ENCODE peak calls at places on chromosomes 3 and 15, in nine cellular contexts. One of them, this sample, is unnamed.

GRCh38 chr3:46632792-46633191 is 20.5 kb downstream of the FAM240A start:
- DNase-seq in stimulated activated CD4-positive, alpha-beta T cell treated with anti-CD3 and anti-CD28 coated beads, Interleukin-15, amount 100 ng/mL, for 1 hour: no peak
- DNase-seq in GM12891: no peak
- DNase-seq in astrocyte of the hippocampus: no peak
- DNase-seq in Right ventricle myocardium superior: peak
- DNase-seq in cerebellum: no peak
- DNase-seq in GM12864: no peak
- DNase-seq in mesothelial cell of epicardium: no peak
- DNase-seq in HT1080: no peak
- DNase-seq in this sample: peak

GRCh38 chr15:45186771-45187577 is 792 bp downstream of the SHF start:
- DNase-seq in stimulated activated CD4-positive, alpha-beta T cell treated with anti-CD3 and anti-CD28 coated beads, Interleukin-15, amount 100 ng/mL, for 1 hour: no peak
- DNase-seq in GM12891: no peak
- DNase-seq in astrocyte of the hippocampus: peak
- DNase-seq in Right ventricle myocardium superior: no peak
- DNase-seq in cerebellum: no peak
- DNase-seq in GM12864: no peak
- DNase-seq in mesothelial cell of epicardium: no peak
- DNase-seq in HT1080: no peak
- DNase-seq in this sample: peak

GRCh38 chr3:195065864-195066185 is 205.1 kb downstream of the XXYLT1 start:
- DNase-seq in stimulated activated CD4-positive, alpha-beta T cell treated with anti-CD3 and anti-CD28 coated beads, Interleukin-15, amount 100 ng/mL, for 1 hour: no peak
- DNase-seq in GM12891: no peak
- DNase-seq in astrocyte of the hippocampus: no peak
- DNase-seq in Right ventricle myocardium superior: no peak
- DNase-seq in cerebellum: no peak
- DNase-seq in GM12864: no peak
- DNase-seq in mesothelial cell of epicardium: no peak
- DNase-seq in HT1080: no peak
- DNase-seq in this sample: no peak

GRCh38 chr3:126442099-126442848 is 33.4 kb downstream of the ZXDC start:
- DNase-seq in stimulated activated CD4-positive, alpha-beta T cell treated with anti-CD3 and anti-CD28 coated beads, Interleukin-15, amount 100 ng/mL, for 1 hour: no peak
- DNase-seq in GM12891: no peak
- DNase-seq in astrocyte of the hippocampus: no peak
- DNase-seq in Right ventricle myocardium superior: peak
- DNase-seq in cerebellum: no peak
- DNase-seq in GM12864: no peak
- DNase-seq in mesothelial cell of epicardium: peak
- DNase-seq in HT1080: no peak
- DNase-seq in this sample: no peak

GRCh38 chr3:19213608-19214220 is 65.4 kb downstream of the KCNH8 start:
- DNase-seq in stimulated activated CD4-positive, alpha-beta T cell treated with anti-CD3 and anti-CD28 coated beads, Interleukin-15, amount 100 ng/mL, for 1 hour: no peak
- DNase-seq in GM12891: no peak
- DNase-seq in astrocyte of the hippocampus: no peak
- DNase-seq in Right ventricle myocardium superior: no peak
- DNase-seq in cerebellum: no peak
- DNase-seq in GM12864: no peak
- DNase-seq in mesothelial cell of epicardium: no peak
- DNase-seq in HT1080: peak
- DNase-seq in this sample: peak

GRCh38 chr3:124768812-124769211 is 38.6 kb downstream of the UMPS start:
- DNase-seq in stimulated activated CD4-positive, alpha-beta T cell treated with anti-CD3 and anti-CD28 coated beads, Interleukin-15, amount 100 ng/mL, for 1 hour: no peak
- DNase-seq in GM12891: peak
- DNase-seq in astrocyte of the hippocampus: no peak
- DNase-seq in Right ventricle myocardium superior: no peak
- DNase-seq in cerebellum: no peak
- DNase-seq in GM12864: no peak
- DNase-seq in mesothelial cell of epicardium: no peak
- DNase-seq in HT1080: peak
- DNase-seq in this sample: peak

GRCh38 chr15:70375006-70375409 is 277.3 kb upstream of the TLE3 start:
- DNase-seq in stimulated activated CD4-positive, alpha-beta T cell treated with anti-CD3 and anti-CD28 coated beads, Interleukin-15, amount 100 ng/mL, for 1 hour: no peak
- DNase-seq in GM12891: no peak
- DNase-seq in astrocyte of the hippocampus: peak
- DNase-seq in Right ventricle myocardium superior: no peak
- DNase-seq in cerebellum: no peak
- DNase-seq in GM12864: no peak
- DNase-seq in mesothelial cell of epicardium: peak
- DNase-seq in HT1080: peak
- DNase-seq in this sample: no peak

GRCh38 chr3:35946857-35947514 is 307.7 kb downstream of the ARPP21 start:
- DNase-seq in stimulated activated CD4-positive, alpha-beta T cell treated with anti-CD3 and anti-CD28 coated beads, Interleukin-15, amount 100 ng/mL, for 1 hour: no peak
- DNase-seq in GM12891: no peak
- DNase-seq in astrocyte of the hippocampus: peak
- DNase-seq in Right ventricle myocardium superior: no peak
- DNase-seq in cerebellum: peak
- DNase-seq in GM12864: no peak
- DNase-seq in mesothelial cell of epicardium: no peak
- DNase-seq in HT1080: no peak
- DNase-seq in this sample: no peak

GRCh38 chr3:3015472-3016089 is 94.6 kb downstream of the IL5RA start:
- DNase-seq in stimulated activated CD4-positive, alpha-beta T cell treated with anti-CD3 and anti-CD28 coated beads, Interleukin-15, amount 100 ng/mL, for 1 hour: no peak
- DNase-seq in GM12891: peak
- DNase-seq in astrocyte of the hippocampus: peak
- DNase-seq in Right ventricle myocardium superior: no peak
- DNase-seq in cerebellum: peak
- DNase-seq in GM12864: peak
- DNase-seq in mesothelial cell of epicardium: no peak
- DNase-seq in HT1080: peak
- DNase-seq in this sample: peak

GRCh38 chr3:15758297-15758696 is 39.5 kb downstream of the ANKRD28 start:
- DNase-seq in stimulated activated CD4-positive, alpha-beta T cell treated with anti-CD3 and anti-CD28 coated beads, Interleukin-15, amount 100 ng/mL, for 1 hour: no peak
- DNase-seq in GM12891: no peak
- DNase-seq in astrocyte of the hippocampus: no peak
- DNase-seq in Right ventricle myocardium superior: no peak
- DNase-seq in cerebellum: no peak
- DNase-seq in GM12864: no peak
- DNase-seq in mesothelial cell of epicardium: no peak
- DNase-seq in HT1080: no peak
- DNase-seq in this sample: no peak

GRCh38 chr15:64246364-64247189 is 83.8 kb upstream of the PPIB start:
- DNase-seq in stimulated activated CD4-positive, alpha-beta T cell treated with anti-CD3 and anti-CD28 coated beads, Interleukin-15, amount 100 ng/mL, for 1 hour: no peak
- DNase-seq in GM12891: peak
- DNase-seq in astrocyte of the hippocampus: peak
- DNase-seq in Right ventricle myocardium superior: no peak
- DNase-seq in cerebellum: no peak
- DNase-seq in GM12864: peak
- DNase-seq in mesothelial cell of epicardium: no peak
- DNase-seq in HT1080: peak
- DNase-seq in this sample: peak

GRCh38 chr15:62770752-62771151 is 271.8 kb upstream of the TPM1 start:
- DNase-seq in stimulated activated CD4-positive, alpha-beta T cell treated with anti-CD3 and anti-CD28 coated beads, Interleukin-15, amount 100 ng/mL, for 1 hour: no peak
- DNase-seq in GM12891: no peak
- DNase-seq in astrocyte of the hippocampus: peak
- DNase-seq in Right ventricle myocardium superior: no peak
- DNase-seq in cerebellum: no peak
- DNase-seq in GM12864: no peak
- DNase-seq in mesothelial cell of epicardium: no peak
- DNase-seq in HT1080: peak
- DNase-seq in this sample: no peak

GRCh38 chr3:177106184-177106583 is 91.1 kb downstream of the TBL1XR1 start:
- DNase-seq in stimulated activated CD4-positive, alpha-beta T cell treated with anti-CD3 and anti-CD28 coated beads, Interleukin-15, amount 100 ng/mL, for 1 hour: no peak
- DNase-seq in GM12891: no peak
- DNase-seq in astrocyte of the hippocampus: no peak
- DNase-seq in Right ventricle myocardium superior: no peak
- DNase-seq in cerebellum: no peak
- DNase-seq in GM12864: no peak
- DNase-seq in mesothelial cell of epicardium: no peak
- DNase-seq in HT1080: no peak
- DNase-seq in this sample: no peak

GRCh38 chr15:31453558-31454318 is 127.1 kb downstream of the KLF13 start:
- DNase-seq in stimulated activated CD4-positive, alpha-beta T cell treated with anti-CD3 and anti-CD28 coated beads, Interleukin-15, amount 100 ng/mL, for 1 hour: no peak
- DNase-seq in GM12891: no peak
- DNase-seq in astrocyte of the hippocampus: no peak
- DNase-seq in Right ventricle myocardium superior: peak
- DNase-seq in cerebellum: no peak
- DNase-seq in GM12864: no peak
- DNase-seq in mesothelial cell of epicardium: no peak
- DNase-seq in HT1080: no peak
- DNase-seq in this sample: no peak

GRCh38 chr3:156723182-156723619 is 48.8 kb downstream of the TIPARP start:
- DNase-seq in stimulated activated CD4-positive, alpha-beta T cell treated with anti-CD3 and anti-CD28 coated beads, Interleukin-15, amount 100 ng/mL, for 1 hour: no peak
- DNase-seq in GM12891: no peak
- DNase-seq in astrocyte of the hippocampus: no peak
- DNase-seq in Right ventricle myocardium superior: no peak
- DNase-seq in cerebellum: no peak
- DNase-seq in GM12864: peak
- DNase-seq in mesothelial cell of epicardium: no peak
- DNase-seq in HT1080: peak
- DNase-seq in this sample: no peak

GRCh38 chr15:48040166-48040817 is 80.5 kb upstream of the SLC24A5 start:
- DNase-seq in stimulated activated CD4-positive, alpha-beta T cell treated with anti-CD3 and anti-CD28 coated beads, Interleukin-15, amount 100 ng/mL, for 1 hour: no peak
- DNase-seq in GM12891: no peak
- DNase-seq in astrocyte of the hippocampus: peak
- DNase-seq in Right ventricle myocardium superior: no peak
- DNase-seq in cerebellum: no peak
- DNase-seq in GM12864: no peak
- DNase-seq in mesothelial cell of epicardium: no peak
- DNase-seq in HT1080: peak
- DNase-seq in this sample: no peak

GRCh38 chr3:29889230-29889629 is 608.4 kb downstream of the RBMS3 start:
- DNase-seq in stimulated activated CD4-positive, alpha-beta T cell treated with anti-CD3 and anti-CD28 coated beads, Interleukin-15, amount 100 ng/mL, for 1 hour: no peak
- DNase-seq in GM12891: no peak
- DNase-seq in astrocyte of the hippocampus: no peak
- DNase-seq in Right ventricle myocardium superior: no peak
- DNase-seq in cerebellum: no peak
- DNase-seq in GM12864: no peak
- DNase-seq in mesothelial cell of epicardium: no peak
- DNase-seq in HT1080: no peak
- DNase-seq in this sample: no peak

GRCh38 chr15:90760661-90761232 is 43.6 kb downstream of the BLM start:
- DNase-seq in stimulated activated CD4-positive, alpha-beta T cell treated with anti-CD3 and anti-CD28 coated beads, Interleukin-15, amount 100 ng/mL, for 1 hour: no peak
- DNase-seq in GM12891: no peak
- DNase-seq in astrocyte of the hippocampus: no peak
- DNase-seq in Right ventricle myocardium superior: no peak
- DNase-seq in cerebellum: peak
- DNase-seq in GM12864: no peak
- DNase-seq in mesothelial cell of epicardium: no peak
- DNase-seq in HT1080: no peak
- DNase-seq in this sample: no peak

GRCh38 chr3:106457278-106458210 is 588.7 kb upstream of the CBLB start:
- DNase-seq in stimulated activated CD4-positive, alpha-beta T cell treated with anti-CD3 and anti-CD28 coated beads, Interleukin-15, amount 100 ng/mL, for 1 hour: no peak
- DNase-seq in GM12891: peak
- DNase-seq in astrocyte of the hippocampus: peak
- DNase-seq in Right ventricle myocardium superior: no peak
- DNase-seq in cerebellum: peak
- DNase-seq in GM12864: peak
- DNase-seq in mesothelial cell of epicardium: no peak
- DNase-seq in HT1080: peak
- DNase-seq in this sample: no peak

GRCh38 chr15:67838789-67839332 is 984 bp downstream of the RNU6-1 start:
- DNase-seq in stimulated activated CD4-positive, alpha-beta T cell treated with anti-CD3 and anti-CD28 coated beads, Interleukin-15, amount 100 ng/mL, for 1 hour: no peak
- DNase-seq in GM12891: no peak
- DNase-seq in astrocyte of the hippocampus: peak
- DNase-seq in Right ventricle myocardium superior: peak
- DNase-seq in cerebellum: peak
- DNase-seq in GM12864: no peak
- DNase-seq in mesothelial cell of epicardium: peak
- DNase-seq in HT1080: no peak
- DNase-seq in this sample: peak

GRCh38 chr3:134998855-134999254 is 203.8 kb downstream of the EPHB1 start:
- DNase-seq in stimulated activated CD4-positive, alpha-beta T cell treated with anti-CD3 and anti-CD28 coated beads, Interleukin-15, amount 100 ng/mL, for 1 hour: no peak
- DNase-seq in GM12891: no peak
- DNase-seq in astrocyte of the hippocampus: no peak
- DNase-seq in Right ventricle myocardium superior: no peak
- DNase-seq in cerebellum: no peak
- DNase-seq in GM12864: no peak
- DNase-seq in mesothelial cell of epicardium: no peak
- DNase-seq in HT1080: peak
- DNase-seq in this sample: no peak

This sample was measured in HepG2.